ENCODE peak calls at places on chromosomes 6 and 20, in six cellular contexts. One of them, this sample, is unnamed.

GRCh38 chr6:113971786-113972185 is 838 bp upstream of the HDAC2 start:
- DNase-seq in effector memory CD4-positive, alpha-beta T cell: no peak
- DNase-seq in left colon: no peak
- DNase-seq in GM19239: no peak
- DNase-seq in immature natural killer cell: no peak
- DNase-seq in fibroblast of the aortic adventitia: peak; percentile 21
- DNase-seq in this sample: peak; percentile 17

GRCh38 chr20:35006009-35006408 is 50.3 kb downstream of the MYH7B start:
- DNase-seq in effector memory CD4-positive, alpha-beta T cell: no peak
- DNase-seq in left colon: no peak
- DNase-seq in GM19239: no peak
- DNase-seq in immature natural killer cell: no peak
- DNase-seq in fibroblast of the aortic adventitia: no peak
- DNase-seq in this sample: no peak

GRCh38 chr6:137641474-137642077 is 147.4 kb upstream of the OLIG3 start:
- DNase-seq in effector memory CD4-positive, alpha-beta T cell: peak; percentile 51
- DNase-seq in left colon: peak; percentile 79
- DNase-seq in GM19239: peak; percentile 23
- DNase-seq in immature natural killer cell: peak; percentile 53
- DNase-seq in fibroblast of the aortic adventitia: peak; percentile 89
- DNase-seq in this sample: peak; percentile 86

GRCh38 chr20:47960769-47961525 is 175.7 kb upstream of the SULF2 start:
- DNase-seq in effector memory CD4-positive, alpha-beta T cell: no peak
- DNase-seq in left colon: no peak
- DNase-seq in GM19239: no peak
- DNase-seq in immature natural killer cell: no peak
- DNase-seq in fibroblast of the aortic adventitia: no peak
- DNase-seq in this sample: no peak

GRCh38 chr20:4573564-4574355 is 147.9 kb upstream of the PRND start:
- DNase-seq in effector memory CD4-positive, alpha-beta T cell: no peak
- DNase-seq in left colon: no peak
- DNase-seq in GM19239: no peak
- DNase-seq in immature natural killer cell: no peak
- DNase-seq in fibroblast of the aortic adventitia: peak; percentile 91
- DNase-seq in this sample: peak; percentile 93

GRCh38 chr20:48689388-48689787 is 138.4 kb downstream of the PREX1 start:
- DNase-seq in effector memory CD4-positive, alpha-beta T cell: no peak
- DNase-seq in left colon: no peak
- DNase-seq in GM19239: no peak
- DNase-seq in immature natural killer cell: peak; percentile 86
- DNase-seq in fibroblast of the aortic adventitia: no peak
- DNase-seq in this sample: no peak

GRCh38 chr20:45426621-45427020 is 10.7 kb downstream of the PIGT start:
- DNase-seq in effector memory CD4-positive, alpha-beta T cell: no peak
- DNase-seq in left colon: no peak
- DNase-seq in GM19239: no peak
- DNase-seq in immature natural killer cell: no peak
- DNase-seq in fibroblast of the aortic adventitia: no peak
- DNase-seq in this sample: no peak

GRCh38 chr6:83429857-83430605 is 820 bp downstream of the ME1 start:
- DNase-seq in effector memory CD4-positive, alpha-beta T cell: no peak
- DNase-seq in left colon: peak; percentile 15
- DNase-seq in GM19239: no peak
- DNase-seq in immature natural killer cell: no peak
- DNase-seq in fibroblast of the aortic adventitia: peak; percentile 42
- DNase-seq in this sample: peak; percentile 44

GRCh38 chr6:132713355-132714134 is at the start of gene VNN1:
- DNase-seq in effector memory CD4-positive, alpha-beta T cell: no peak
- DNase-seq in left colon: no peak
- DNase-seq in GM19239: no peak
- DNase-seq in immature natural killer cell: no peak
- DNase-seq in fibroblast of the aortic adventitia: no peak
- DNase-seq in this sample: peak; percentile 18

GRCh38 chr20:49976542-49976941 is 6.2 kb upstream of the SNAI1 start:
- DNase-seq in effector memory CD4-positive, alpha-beta T cell: no peak
- DNase-seq in left colon: no peak
- DNase-seq in GM19239: no peak
- DNase-seq in immature natural killer cell: no peak
- DNase-seq in fibroblast of the aortic adventitia: peak; percentile 31
- DNase-seq in this sample: no peak

GRCh38 chr6:15631380-15631913 is 31.4 kb downstream of the DTNBP1 start:
- DNase-seq in effector memory CD4-positive, alpha-beta T cell: no peak
- DNase-seq in left colon: no peak
- DNase-seq in GM19239: no peak
- DNase-seq in immature natural killer cell: no peak
- DNase-seq in fibroblast of the aortic adventitia: no peak
- DNase-seq in this sample: no peak

GRCh38 chr6:15630202-15630601 is 32.6 kb downstream of the DTNBP1 start:
- DNase-seq in effector memory CD4-positive, alpha-beta T cell: no peak
- DNase-seq in left colon: no peak
- DNase-seq in GM19239: no peak
- DNase-seq in immature natural killer cell: no peak
- DNase-seq in fibroblast of the aortic adventitia: peak; percentile 18
- DNase-seq in this sample: peak; percentile 24

GRCh38 chr20:61014486-61014885 is 237.6 kb upstream of the CDH4 start:
- DNase-seq in effector memory CD4-positive, alpha-beta T cell: no peak
- DNase-seq in left colon: no peak
- DNase-seq in GM19239: no peak
- DNase-seq in immature natural killer cell: no peak
- DNase-seq in fibroblast of the aortic adventitia: no peak
- DNase-seq in this sample: no peak

GRCh38 chr6:167643223-167643622 is 183.5 kb upstream of the AFDN start:
- DNase-seq in effector memory CD4-positive, alpha-beta T cell: no peak
- DNase-seq in left colon: no peak
- DNase-seq in GM19239: no peak
- DNase-seq in immature natural killer cell: no peak
- DNase-seq in fibroblast of the aortic adventitia: no peak
- DNase-seq in this sample: no peak

GRCh38 chr20:62697468-62697912 is 11.1 kb upstream of the NTSR1 start:
- DNase-seq in effector memory CD4-positive, alpha-beta T cell: no peak
- DNase-seq in left colon: no peak
- DNase-seq in GM19239: no peak
- DNase-seq in immature natural killer cell: no peak
- DNase-seq in fibroblast of the aortic adventitia: no peak
- DNase-seq in this sample: no peak

GRCh38 chr6:169132361-169132895 is 121.2 kb downstream of the THBS2 start:
- DNase-seq in effector memory CD4-positive, alpha-beta T cell: no peak
- DNase-seq in left colon: no peak
- DNase-seq in GM19239: no peak
- DNase-seq in immature natural killer cell: no peak
- DNase-seq in fibroblast of the aortic adventitia: peak; percentile 20
- DNase-seq in this sample: no peak

GRCh38 chr6:139743629-139744028 is 369.2 kb upstream of the CITED2 start:
- DNase-seq in effector memory CD4-positive, alpha-beta T cell: no peak
- DNase-seq in left colon: no peak
- DNase-seq in GM19239: no peak
- DNase-seq in immature natural killer cell: no peak
- DNase-seq in fibroblast of the aortic adventitia: peak; percentile 95
- DNase-seq in this sample: peak; percentile 97

GRCh38 chr6:52365317-52365716 is 3.4 kb downstream of the PAQR8 start:
- DNase-seq in effector memory CD4-positive, alpha-beta T cell: no peak
- DNase-seq in left colon: no peak
- DNase-seq in GM19239: no peak
- DNase-seq in immature natural killer cell: no peak
- DNase-seq in fibroblast of the aortic adventitia: no peak
- DNase-seq in this sample: no peak

GRCh38 chr20:53934421-53935352 is 135.7 kb downstream of the BCAS1 start:
- DNase-seq in effector memory CD4-positive, alpha-beta T cell: no peak
- DNase-seq in left colon: no peak
- DNase-seq in GM19239: no peak
- DNase-seq in immature natural killer cell: peak; percentile 56
- DNase-seq in fibroblast of the aortic adventitia: peak; percentile 88
- DNase-seq in this sample: peak; percentile 96

GRCh38 chr6:97626586-97627441 is 343.8 kb upstream of the MMS22L start:
- DNase-seq in effector memory CD4-positive, alpha-beta T cell: no peak
- DNase-seq in left colon: peak; percentile 3
- DNase-seq in GM19239: no peak
- DNase-seq in immature natural killer cell: no peak
- DNase-seq in fibroblast of the aortic adventitia: peak; percentile 22
- DNase-seq in this sample: no peak

GRCh38 chr20:38805958-38806854 is 709 bp downstream of the PPP1R16B start:
- DNase-seq in effector memory CD4-positive, alpha-beta T cell: peak; percentile 27
- DNase-seq in left colon: peak; percentile 47
- DNase-seq in GM19239: no peak
- DNase-seq in immature natural killer cell: peak; percentile 50
- DNase-seq in fibroblast of the aortic adventitia: no peak
- DNase-seq in this sample: no peak

GRCh38 chr20:35115606-35116005 is 23.0 kb upstream of the TRPC4AP start:
- DNase-seq in effector memory CD4-positive, alpha-beta T cell: no peak
- DNase-seq in left colon: no peak
- DNase-seq in GM19239: no peak
- DNase-seq in immature natural killer cell: no peak
- DNase-seq in fibroblast of the aortic adventitia: no peak
- DNase-seq in this sample: no peak

GRCh38 chr6:157603971-157604370 is 219.1 kb upstream of the SNX9 start:
- DNase-seq in effector memory CD4-positive, alpha-beta T cell: no peak
- DNase-seq in left colon: no peak
- DNase-seq in GM19239: no peak
- DNase-seq in immature natural killer cell: no peak
- DNase-seq in fibroblast of the aortic adventitia: no peak
- DNase-seq in this sample: no peak

GRCh38 chr6:158654960-158655485 is 5.2 kb downstream of the SYTL3 start:
- DNase-seq in effector memory CD4-positive, alpha-beta T cell: no peak
- DNase-seq in left colon: no peak
- DNase-seq in GM19239: no peak
- DNase-seq in immature natural killer cell: no peak
- DNase-seq in fibroblast of the aortic adventitia: peak; percentile 60
- DNase-seq in this sample: peak; percentile 84

GRCh38 chr6:142846459-142846831 is 98.5 kb downstream of the HIVEP2 start:
- DNase-seq in effector memory CD4-positive, alpha-beta T cell: no peak
- DNase-seq in left colon: no peak
- DNase-seq in GM19239: no peak
- DNase-seq in immature natural killer cell: no peak
- DNase-seq in fibroblast of the aortic adventitia: peak; percentile 63
- DNase-seq in this sample: peak; percentile 87

GRCh38 chr6:111471533-111471932 is 11.5 kb downstream of the REV3L start:
- DNase-seq in effector memory CD4-positive, alpha-beta T cell: no peak
- DNase-seq in left colon: no peak
- DNase-seq in GM19239: no peak
- DNase-seq in immature natural killer cell: no peak
- DNase-seq in fibroblast of the aortic adventitia: no peak
- DNase-seq in this sample: no peak

GRCh38 chr20:60365063-60365640 is 406.9 kb downstream of the CDH26 start:
- DNase-seq in effector memory CD4-positive, alpha-beta T cell: no peak
- DNase-seq in left colon: peak; percentile 15
- DNase-seq in GM19239: no peak
- DNase-seq in immature natural killer cell: no peak
- DNase-seq in fibroblast of the aortic adventitia: no peak
- DNase-seq in this sample: no peak

GRCh38 chr6:114364295-114364694 is 21.5 kb upstream of the HS3ST5 start:
- DNase-seq in effector memory CD4-positive, alpha-beta T cell: no peak
- DNase-seq in left colon: no peak
- DNase-seq in GM19239: no peak
- DNase-seq in immature natural killer cell: no peak
- DNase-seq in fibroblast of the aortic adventitia: no peak
- DNase-seq in this sample: no peak

GRCh38 chr20:2698912-2699311 is 6.3 kb downstream of the EBF4 start:
- DNase-seq in effector memory CD4-positive, alpha-beta T cell: no peak
- DNase-seq in left colon: no peak
- DNase-seq in GM19239: no peak
- DNase-seq in immature natural killer cell: no peak
- DNase-seq in fibroblast of the aortic adventitia: no peak
- DNase-seq in this sample: no peak

GRCh38 chr6:138374815-138375214 is 2.9 kb upstream of the SMIM28 start:
- DNase-seq in effector memory CD4-positive, alpha-beta T cell: no peak
- DNase-seq in left colon: no peak
- DNase-seq in GM19239: no peak
- DNase-seq in immature natural killer cell: no peak
- DNase-seq in fibroblast of the aortic adventitia: no peak
- DNase-seq in this sample: no peak

This sample was measured in cardiac fibroblast.